ENCODE peak calls at places on chromosome 16, in nine cellular contexts. C is CD8-positive, alpha-beta T cell; K is trophoblast cell; F is endodermal cell; L is AG04450; B is body of pancreas; E is H1; H is neuronal stem cell; G is adrenal gland. N is an unnamed sample.

GRCh38 chr16:2058901-2059300 is 11.1 kb downstream of the TSC2 start:
- DNase-seq in G (no peak), L (no peak), E (no peak), B (no peak), F (no peak), H (peak; percentile 31), C (no peak), K (no peak), N (no peak)

GRCh38 chr16:67995423-67995822 is 3.9 kb downstream of the DPEP2 start:
- DNase-seq in F (no peak), K (no peak), L (no peak), E (no peak), G (no peak), H (no peak), C (no peak), B (no peak), N (no peak)

GRCh38 chr16:66850115-66850815 is 6.1 kb downstream of the CA7 start:
- DNase-seq in K (no peak), F (peak; percentile 24), E (no peak), G (no peak), C (no peak), L (no peak), B (no peak), H (no peak), N (no peak)

GRCh38 chr16:15031596-15031995 is 24.3 kb downstream of the NTAN1 start:
- DNase-seq in L (no peak), B (no peak), E (no peak), C (peak; percentile 43), G (peak; percentile 47), F (no peak), K (no peak), H (no peak), N (no peak)

GRCh38 chr16:54318941-54319340 is 32.4 kb upstream of the IRX3 start:
- DNase-seq in C (no peak), B (no peak), G (no peak), H (no peak), L (no peak), K (peak; percentile 94), F (no peak), E (no peak), N (no peak)

GRCh38 chr16:627458-628239 is 3.1 kb upstream of the WFIKKN1 start:
- DNase-seq in L (no peak), C (no peak), H (no peak), G (peak; percentile 67), F (no peak), E (peak; percentile 53), K (no peak), B (peak; percentile 38), N (no peak)

GRCh38 chr16:53881371-53881770 is 177.4 kb downstream of the FTO start:
- DNase-seq in E (no peak), L (peak; percentile 27), H (no peak), B (no peak), F (no peak), K (peak; percentile 44), C (no peak), G (no peak), N (peak; percentile 84)

GRCh38 chr16:19645557-19645981 is 72.5 kb downstream of the KNOP1 start:
- DNase-seq in C (no peak), F (no peak), E (peak; percentile 45), K (peak; percentile 21), G (no peak), H (no peak), L (no peak), B (peak; percentile 14), N (no peak)

GRCh38 chr16:26605872-26606271 is 460.9 kb upstream of the C16orf82 start:
- DNase-seq in B (no peak), H (no peak), L (no peak), C (no peak), E (no peak), G (no peak), K (no peak), F (no peak), N (no peak)

GRCh38 chr16:73228649-73229048 is 180.7 kb upstream of the ZFHX3 start:
- DNase-seq in K (peak; percentile 91), C (no peak), B (no peak), F (no peak), H (no peak), L (peak; percentile 81), E (no peak), G (no peak), N (no peak)

GRCh38 chr16:49346459-49346858 is 27.1 kb upstream of the C16orf78 start:
- DNase-seq in H (no peak), B (no peak), F (no peak), K (no peak), E (no peak), G (peak; percentile 0), C (no peak), L (no peak), N (no peak)

GRCh38 chr16:50881953-50882352 is 140.1 kb downstream of the CYLD start:
- DNase-seq in K (no peak), B (no peak), C (no peak), E (peak; percentile 16), G (no peak), H (no peak), F (peak; percentile 35), L (no peak), N (no peak)

GRCh38 chr16:75266738-75267630 is 15.6 kb upstream of the BCAR1 start:
- DNase-seq in F (no peak), H (no peak), G (no peak), K (no peak), E (no peak), C (no peak), L (no peak), B (no peak), N (no peak)

GRCh38 chr16:69276143-69277115 is 34.7 kb upstream of the VPS4A start:
- DNase-seq in B (peak; percentile 50), F (no peak), G (peak; percentile 75), L (peak; percentile 95), E (no peak), H (no peak), K (no peak), C (no peak), N (no peak)

GRCh38 chr16:7866144-7866543 is 533.5 kb downstream of the RBFOX1 start:
- DNase-seq in C (no peak), K (no peak), G (no peak), H (no peak), F (no peak), B (no peak), E (no peak), L (no peak), N (no peak)

GRCh38 chr16:75385507-75386152 is 47.7 kb downstream of the CFDP1 start:
- DNase-seq in F (no peak), L (peak; percentile 79), C (no peak), G (no peak), H (peak; percentile 29), E (no peak), K (peak; percentile 87), B (peak; percentile 40), N (no peak)

GRCh38 chr16:87123356-87124001 is 193.7 kb downstream of the C16orf95 start:
- DNase-seq in G (peak; percentile 86), K (peak; percentile 19), L (no peak), C (no peak), B (no peak), F (no peak), E (no peak), H (no peak), N (no peak)

GRCh38 chr16:88387941-88388627 is 5.3 kb downstream of the ZNF469 start:
- DNase-seq in L (no peak), F (no peak), K (peak; percentile 37), C (no peak), G (no peak), E (no peak), B (peak; percentile 79), H (no peak), N (no peak)

GRCh38 chr16:57503366-57503765 is 17.1 kb upstream of the DOK4 start:
- DNase-seq in L (no peak), F (peak; percentile 62), G (no peak), B (no peak), E (no peak), H (no peak), C (no peak), K (no peak), N (no peak)

GRCh38 chr16:73047221-73047535 is 750 bp downstream of the ZFHX3 start:
- DNase-seq in K (peak; percentile 69), G (no peak), F (no peak), L (no peak), B (no peak), C (no peak), E (no peak), H (no peak), N (no peak)

DNA sequence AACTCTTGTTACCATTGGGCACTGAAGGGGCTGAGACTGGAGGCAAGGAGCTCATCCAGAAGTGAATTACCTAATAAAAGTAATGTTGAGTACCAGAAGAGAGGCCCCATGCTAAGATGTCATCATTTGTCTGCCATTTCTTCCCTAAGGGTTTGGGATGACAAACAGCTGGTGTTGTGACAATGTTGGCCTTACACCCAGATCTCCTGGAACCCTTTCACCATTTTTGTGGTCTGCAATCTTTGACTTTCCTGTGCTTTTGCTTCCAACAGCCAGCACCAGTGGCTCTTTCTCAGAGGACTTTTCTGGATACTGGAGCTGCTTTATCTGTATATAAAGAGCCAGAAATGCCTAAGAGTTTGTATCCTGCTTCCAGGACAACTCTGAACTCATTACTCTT is 84.1 kb downstream of the SHISA9 start:
- DNase-seq in K (no peak), C (no peak), G (no peak), B (no peak), F (no peak), E (no peak), H (no peak), L (no peak), N (no peak)
- H3K27ac ChIP-seq in K (no peak overlapping the region), C (no peak overlapping the region), G (no peak overlapping the region), B (no peak overlapping the region), F (no peak overlapping the region), E (no peak overlapping the region), H (no peak overlapping the region), L (no peak overlapping the region), N (no peak overlapping the region)

DNA sequence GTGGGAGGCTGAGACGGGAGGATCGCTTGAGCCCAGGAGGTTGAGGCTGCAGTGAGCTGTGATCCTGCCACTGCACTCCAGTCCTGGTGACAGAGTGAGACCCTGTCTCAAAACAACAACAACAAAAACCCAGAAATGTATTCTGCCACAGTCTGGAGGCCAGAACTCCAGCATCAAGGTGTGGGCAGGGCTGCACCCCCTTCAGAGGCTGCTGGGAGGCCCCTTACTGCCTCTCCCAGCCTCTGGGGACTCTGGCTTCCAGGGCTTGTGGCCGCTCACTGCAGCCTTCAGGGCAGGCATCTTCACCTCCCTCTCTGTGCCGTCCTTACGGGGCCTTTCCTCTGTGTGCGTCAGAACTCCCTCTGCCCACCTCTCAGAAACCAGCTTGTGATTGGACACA is 209.4 kb upstream of the GSE1 start:
- DNase-seq in C (no peak), E (peak; percentile 43), L (no peak), G (no peak), F (no peak), B (no peak), H (no peak), K (no peak), N (no peak)
- H3K27ac ChIP-seq in C (no peak overlapping the region), E (no peak overlapping the region), L (no peak overlapping the region), G (no peak overlapping the region), F (no peak overlapping the region), B (no peak overlapping the region), H (no peak overlapping the region), K (no peak overlapping the region), N (no peak overlapping the region)

GRCh38 chr16:30615358-30616076 is 5.3 kb upstream of the ZNF689 start:
- DNase-seq in G (peak; percentile 80), E (peak; percentile 100), H (peak; percentile 45), L (no peak), K (peak; percentile 40), B (peak; percentile 60), C (peak; percentile 64), F (peak; percentile 96), N (no peak)
- H3K27ac ChIP-seq in G (no peak overlapping the region), E (no peak overlapping the region), H (no peak overlapping the region), L (no peak overlapping the region), K (no peak overlapping the region), B (no peak overlapping the region), C (no peak overlapping the region), F (no peak overlapping the region), N (no peak overlapping the region)

GRCh38 chr16:89401641-89402445 is 88.5 kb downstream of the ANKRD11 start:
- DNase-seq in K (no peak), G (no peak), B (no peak), H (no peak), C (no peak), L (no peak), E (no peak), F (no peak), N (no peak)
- H3K27ac ChIP-seq in K (no peak overlapping the region), G (no peak overlapping the region), B (no peak overlapping the region), H (no peak overlapping the region), C (peak overlapping the region; percentile 51), L (no peak overlapping the region), E (no peak overlapping the region), F (peak overlapping the region; percentile 57), N (no peak overlapping the region)